ENCODE peak calls at places on chromosomes 12 and 14, in ten cellular contexts. One of them, this sample, is unnamed.

GRCh38 chr12:89542912-89543592 is 17.2 kb upstream of the POC1B start:
- DNase-seq in hippocampal formation: peak
- DNase-seq in endothelial cell: peak
- DNase-seq in renal cortical epithelial cell: peak
- DNase-seq in midbrain: peak
- DNase-seq in K562: peak
- DNase-seq in HFFc6: peak
- DNase-seq in WTC11: peak
- DNase-seq in omental fat pad: no peak
- DNase-seq in neural crest cell: peak
- DNase-seq in this sample: peak

GRCh38 chr14:99595034-99595433 is 9.0 kb downstream of the CCDC85C start:
- DNase-seq in hippocampal formation: no peak
- DNase-seq in endothelial cell: no peak
- DNase-seq in renal cortical epithelial cell: no peak
- DNase-seq in midbrain: no peak
- DNase-seq in K562: no peak
- DNase-seq in HFFc6: no peak
- DNase-seq in WTC11: no peak
- DNase-seq in omental fat pad: no peak
- DNase-seq in neural crest cell: no peak
- DNase-seq in this sample: no peak

GRCh38 chr14:74962493-74962892 is 7.1 kb upstream of the PGF start:
- DNase-seq in hippocampal formation: no peak
- DNase-seq in endothelial cell: no peak
- DNase-seq in renal cortical epithelial cell: no peak
- DNase-seq in midbrain: no peak
- DNase-seq in K562: no peak
- DNase-seq in HFFc6: no peak
- DNase-seq in WTC11: no peak
- DNase-seq in omental fat pad: no peak
- DNase-seq in neural crest cell: no peak
- DNase-seq in this sample: no peak

GRCh38 chr14:96178674-96179321 is 25.8 kb upstream of the BDKRB2 start:
- DNase-seq in hippocampal formation: no peak
- DNase-seq in endothelial cell: no peak
- DNase-seq in renal cortical epithelial cell: no peak
- DNase-seq in midbrain: no peak
- DNase-seq in K562: no peak
- DNase-seq in HFFc6: no peak
- DNase-seq in WTC11: no peak
- DNase-seq in omental fat pad: no peak
- DNase-seq in neural crest cell: no peak
- DNase-seq in this sample: no peak

GRCh38 chr12:14260011-14260993 is 105.2 kb upstream of the ATF7IP start:
- DNase-seq in hippocampal formation: peak
- DNase-seq in endothelial cell: peak
- DNase-seq in renal cortical epithelial cell: peak
- DNase-seq in midbrain: peak
- DNase-seq in K562: peak
- DNase-seq in HFFc6: peak
- DNase-seq in WTC11: peak
- DNase-seq in omental fat pad: peak
- DNase-seq in neural crest cell: peak
- DNase-seq in this sample: peak

GRCh38 chr12:67940780-67941243 is 48.4 kb upstream of the IFNG-AS1 start:
- DNase-seq in hippocampal formation: no peak
- DNase-seq in endothelial cell: no peak
- DNase-seq in renal cortical epithelial cell: peak
- DNase-seq in midbrain: peak
- DNase-seq in K562: no peak
- DNase-seq in HFFc6: peak
- DNase-seq in WTC11: no peak
- DNase-seq in omental fat pad: no peak
- DNase-seq in neural crest cell: no peak
- DNase-seq in this sample: peak

GRCh38 chr14:59213368-59214315 is 25.2 kb downstream of the DAAM1 start:
- DNase-seq in hippocampal formation: no peak
- DNase-seq in endothelial cell: no peak
- DNase-seq in renal cortical epithelial cell: no peak
- DNase-seq in midbrain: no peak
- DNase-seq in K562: no peak
- DNase-seq in HFFc6: no peak
- DNase-seq in WTC11: no peak
- DNase-seq in omental fat pad: no peak
- DNase-seq in neural crest cell: no peak
- DNase-seq in this sample: no peak

GRCh38 chr14:31092160-31092708 is 66.1 kb upstream of the STRN3 start:
- DNase-seq in hippocampal formation: no peak
- DNase-seq in endothelial cell: no peak
- DNase-seq in renal cortical epithelial cell: no peak
- DNase-seq in midbrain: no peak
- DNase-seq in K562: no peak
- DNase-seq in HFFc6: no peak
- DNase-seq in WTC11: no peak
- DNase-seq in omental fat pad: no peak
- DNase-seq in neural crest cell: no peak
- DNase-seq in this sample: no peak

GRCh38 chr14:100098171-100098570 is 32.9 kb downstream of the EVL start:
- DNase-seq in hippocampal formation: no peak
- DNase-seq in endothelial cell: no peak
- DNase-seq in renal cortical epithelial cell: no peak
- DNase-seq in midbrain: no peak
- DNase-seq in K562: no peak
- DNase-seq in HFFc6: no peak
- DNase-seq in WTC11: no peak
- DNase-seq in omental fat pad: no peak
- DNase-seq in neural crest cell: no peak
- DNase-seq in this sample: no peak

GRCh38 chr12:6218526-6218925 is 18.3 kb downstream of the CD9 start:
- DNase-seq in hippocampal formation: no peak
- DNase-seq in endothelial cell: no peak
- DNase-seq in renal cortical epithelial cell: peak
- DNase-seq in midbrain: no peak
- DNase-seq in K562: no peak
- DNase-seq in HFFc6: no peak
- DNase-seq in WTC11: no peak
- DNase-seq in omental fat pad: no peak
- DNase-seq in neural crest cell: no peak
- DNase-seq in this sample: no peak

GRCh38 chr14:90781344-90781761 is 34.9 kb downstream of the TTC7B start:
- DNase-seq in hippocampal formation: no peak
- DNase-seq in endothelial cell: no peak
- DNase-seq in renal cortical epithelial cell: peak
- DNase-seq in midbrain: no peak
- DNase-seq in K562: no peak
- DNase-seq in HFFc6: peak
- DNase-seq in WTC11: no peak
- DNase-seq in omental fat pad: no peak
- DNase-seq in neural crest cell: no peak
- DNase-seq in this sample: no peak

GRCh38 chr14:31312934-31313333 is 105.3 kb upstream of the HECTD1 start:
- DNase-seq in hippocampal formation: no peak
- DNase-seq in endothelial cell: no peak
- DNase-seq in renal cortical epithelial cell: no peak
- DNase-seq in midbrain: no peak
- DNase-seq in K562: no peak
- DNase-seq in HFFc6: no peak
- DNase-seq in WTC11: no peak
- DNase-seq in omental fat pad: no peak
- DNase-seq in neural crest cell: no peak
- DNase-seq in this sample: no peak

GRCh38 chr12:45309826-45310626 is 94.1 kb downstream of the ANO6 start:
- DNase-seq in hippocampal formation: no peak
- DNase-seq in endothelial cell: no peak
- DNase-seq in renal cortical epithelial cell: no peak
- DNase-seq in midbrain: no peak
- DNase-seq in K562: no peak
- DNase-seq in HFFc6: peak
- DNase-seq in WTC11: no peak
- DNase-seq in omental fat pad: no peak
- DNase-seq in neural crest cell: no peak
- DNase-seq in this sample: no peak

GRCh38 chr12:93440043-93440835 is 1.5 kb downstream of the UBE2N start:
- DNase-seq in hippocampal formation: no peak
- DNase-seq in endothelial cell: no peak
- DNase-seq in renal cortical epithelial cell: peak
- DNase-seq in midbrain: no peak
- DNase-seq in K562: no peak
- DNase-seq in HFFc6: no peak
- DNase-seq in WTC11: no peak
- DNase-seq in omental fat pad: no peak
- DNase-seq in neural crest cell: no peak
- DNase-seq in this sample: no peak

GRCh38 chr14:69539631-69540410 is 34.9 kb downstream of the CCDC177 start:
- DNase-seq in hippocampal formation: no peak
- DNase-seq in endothelial cell: no peak
- DNase-seq in renal cortical epithelial cell: peak
- DNase-seq in midbrain: no peak
- DNase-seq in K562: no peak
- DNase-seq in HFFc6: peak
- DNase-seq in WTC11: no peak
- DNase-seq in omental fat pad: no peak
- DNase-seq in neural crest cell: no peak
- DNase-seq in this sample: no peak

GRCh38 chr14:102215071-102215470 is 75.4 kb downstream of the WDR20 start:
- DNase-seq in hippocampal formation: peak
- DNase-seq in endothelial cell: no peak
- DNase-seq in renal cortical epithelial cell: peak
- DNase-seq in midbrain: peak
- DNase-seq in K562: no peak
- DNase-seq in HFFc6: no peak
- DNase-seq in WTC11: no peak
- DNase-seq in omental fat pad: no peak
- DNase-seq in neural crest cell: peak
- DNase-seq in this sample: peak